ENCODE peak calls at places on chromosomes 7 and 10, in five cellular contexts. C, J, H, S and M are unnamed samples.

GRCh38 chr10:29353291-29353690 is 64.4 kb downstream of the LYZL1 start:
- DNase-seq in J (peak; percentile 13), C (no peak), S (no peak), H (no peak), M (no peak)

GRCh38 chr10:61140765-61141392 is 196.9 kb upstream of the RHOBTB1 start:
- DNase-seq in H (peak; percentile 32), J (peak; percentile 77), S (peak; percentile 50), C (peak; percentile 96), M (peak; percentile 69)

GRCh38 chr7:11193131-11193867 is 219.6 kb downstream of the PHF14 start:
- DNase-seq in S (no peak), J (no peak), C (peak; percentile 60), H (no peak), M (no peak)

GRCh38 chr10:59907918-59908807 is 1.8 kb upstream of the CCDC6 start:
- DNase-seq in C (peak; percentile 92), J (peak; percentile 85), H (peak; percentile 67), S (peak; percentile 25), M (peak; percentile 65)

GRCh38 chr10:35545878-35546631 is 59.1 kb upstream of the GJD4 start:
- DNase-seq in C (peak; percentile 81), J (peak; percentile 73), H (no peak), S (no peak), M (peak; percentile 14)

GRCh38 chr10:51266496-51266895 is 192.2 kb downstream of the PRKG1 start:
- DNase-seq in C (no peak), J (no peak), S (no peak), H (no peak), M (no peak)

GRCh38 chr10:15789793-15790525 is 70.2 kb upstream of the ITGA8 start:
- DNase-seq in C (no peak), S (no peak), J (peak; percentile 95), H (no peak), M (no peak)

GRCh38 chr10:110221044-110221720 is 13.8 kb downstream of the MXI1 start:
- DNase-seq in H (no peak), C (no peak), S (no peak), J (no peak), M (no peak)

GRCh38 chr10:58952747-58953466 is 223.5 kb upstream of the PHYHIPL start:
- DNase-seq in H (peak; percentile 43), C (peak; percentile 78), S (peak; percentile 46), J (peak; percentile 42), M (peak; percentile 52)

GRCh38 chr10:102988404-102989314 is 70.6 kb downstream of the CNNM2 start:
- DNase-seq in C (peak; percentile 85), H (peak; percentile 52), J (peak; percentile 94), S (peak; percentile 43), M (peak; percentile 86)

GRCh38 chr10:71767420-71768035 is 5.8 kb downstream of the VSIR start:
- DNase-seq in H (no peak), J (no peak), S (no peak), C (peak; percentile 58), M (peak; percentile 32)

GRCh38 chr7:116570306-116570705 is 45.5 kb downstream of the CAV1 start:
- DNase-seq in S (no peak), C (no peak), H (no peak), J (no peak), M (no peak)

GRCh38 chr10:65556006-65556405 is 1369.8 kb upstream of the LRRTM3 start:
- DNase-seq in C (peak; percentile 54), H (no peak), J (no peak), S (no peak), M (no peak)

GRCh38 chr7:24024689-24025088 is 259.3 kb upstream of the NPY start:
- DNase-seq in S (no peak), C (no peak), H (no peak), J (no peak), M (no peak)

GRCh38 chr10:95758351-95759025 is 2.5 kb downstream of the ENTPD1 start:
- DNase-seq in H (peak; percentile 8), S (no peak), C (no peak), J (peak; percentile 6), M (no peak)

GRCh38 chr7:140540142-140540777 is 61.0 kb upstream of the MKRN1 start:
- DNase-seq in H (no peak), S (no peak), J (no peak), C (no peak), M (no peak)

GRCh38 chr7:143382791-143383641 is 1.9 kb downstream of the ZYX start:
- DNase-seq in S (no peak), H (no peak), J (no peak), C (no peak), M (no peak)

GRCh38 chr7:5634107-5634950 is 147.1 kb downstream of the RNF216 start:
- DNase-seq in H (no peak), J (peak; percentile 94), C (no peak), S (no peak), M (no peak)

GRCh38 chr10:85927952-85928677 is 438.5 kb downstream of the GRID1 start:
- DNase-seq in H (no peak), S (no peak), J (no peak), C (no peak), M (no peak)

GRCh38 chr7:129872054-129872453 is 80.7 kb downstream of the UBE2H start:
- DNase-seq in J (peak; percentile 18), C (peak; percentile 73), S (no peak), H (no peak), M (no peak)

GRCh38 chr10:18414061-18414460 is 237.3 kb downstream of the NSUN6 start:
- DNase-seq in H (no peak), J (peak; percentile 59), S (no peak), C (no peak), M (no peak)

GRCh38 chr7:132394283-132395003 is 181.8 kb downstream of the PLXNA4 start:
- DNase-seq in H (no peak), J (no peak), S (peak; percentile 36), C (peak; percentile 29), M (peak; percentile 26)

GRCh38 chr10:82757907-82758306 is 882.9 kb downstream of the NRG3 start:
- DNase-seq in H (no peak), S (no peak), J (no peak), C (no peak), M (no peak)

GRCh38 chr10:48900296-48900695 is 39.3 kb downstream of the LRRC18 start:
- DNase-seq in C (no peak), H (no peak), J (no peak), S (no peak), M (no peak)

GRCh38 chr10:68154211-68154497 is 44.9 kb downstream of the MYPN start:
- DNase-seq in H (no peak), S (no peak), J (peak; percentile 85), C (no peak), M (no peak)

GRCh38 chr7:107982918-107983389 is 20.0 kb downstream of the LAMB1 start:
- DNase-seq in C (peak; percentile 52), H (no peak), S (no peak), J (peak; percentile 57), M (peak; percentile 25)

GRCh38 chr10:35728341-35728740 is 86.2 kb upstream of the FZD8 start:
- DNase-seq in J (peak; percentile 48), S (no peak), C (no peak), H (no peak), M (no peak)

GRCh38 chr10:128861018-128861565 is 605.9 kb upstream of the MGMT start:
- DNase-seq in J (no peak), C (no peak), S (no peak), H (no peak), M (no peak)

GRCh38 chr10:102508506-102508905 is 4.7 kb downstream of the SUFU start:
- DNase-seq in S (no peak), C (no peak), J (no peak), H (no peak), M (no peak)

GRCh38 chr7:130943336-130943901 is 209.4 kb upstream of the KLF14 start:
- DNase-seq in J (peak; percentile 97), S (no peak), H (no peak), C (peak; percentile 69), M (peak; percentile 77)

GRCh38 chr7:27030393-27031001 is 65.3 kb downstream of the HOXA1 start:
- DNase-seq in H (no peak), J (no peak), S (no peak), C (no peak), M (no peak)

DNA sequence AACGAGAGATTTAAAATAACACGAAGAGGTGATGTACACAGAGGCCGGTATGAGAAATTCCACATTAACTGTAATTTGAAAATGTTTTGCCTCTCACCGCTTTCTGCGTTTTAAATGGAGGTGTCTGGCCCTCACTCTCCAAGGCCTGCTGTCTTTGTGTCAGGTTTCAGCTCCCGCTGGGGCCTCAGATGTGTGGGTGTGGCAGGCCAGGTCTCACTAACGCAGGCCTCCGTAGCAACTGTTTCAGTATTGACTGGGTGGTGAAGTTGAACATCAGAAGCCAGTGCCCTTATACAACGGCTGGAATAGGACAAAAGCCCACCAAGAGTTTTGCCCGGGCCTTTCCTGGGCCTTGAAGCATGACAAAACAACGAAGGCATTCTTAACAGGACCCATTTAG is 303.1 kb downstream of the ADARB2 start:
- DNase-seq in S (no peak), J (no peak), H (no peak), C (no peak), M (no peak)
- H3K4me2 ChIP-seq in S (no peak overlapping the region), J (no peak overlapping the region), H (no peak overlapping the region), C (no peak overlapping the region), M (no peak overlapping the region)

GRCh38 chr10:21498416-21498815 is 27.1 kb downstream of the SKIDA1 start:
- DNase-seq in J (no peak), H (no peak), C (no peak), S (no peak), M (no peak)
- H3K4me2 ChIP-seq in J (no peak overlapping the region), H (no peak overlapping the region), C (no peak overlapping the region), S (no peak overlapping the region), M (no peak overlapping the region)

GRCh38 chr7:40815512-40815911 is 680.7 kb downstream of the SUGCT start:
- DNase-seq in C (peak; percentile 25), J (peak; percentile 81), S (no peak), H (no peak), M (no peak)

GRCh38 chr7:40811666-40812065 is 676.9 kb downstream of the SUGCT start:
- DNase-seq in H (no peak), S (no peak), J (no peak), C (no peak), M (no peak)

GRCh38 chr7:40810274-40810673 is 675.5 kb downstream of the SUGCT start:
- DNase-seq in C (no peak), S (no peak), H (no peak), J (no peak), M (no peak)

GRCh38 chr7:40815022-40815421 is 680.2 kb downstream of the SUGCT start:
- DNase-seq in H (no peak), S (no peak), C (no peak), J (no peak), M (no peak)
- H3K4me2 ChIP-seq in H (no peak overlapping the region), S (no peak overlapping the region), C (no peak overlapping the region), J (no peak overlapping the region), M (no peak overlapping the region)

GRCh38 chr7:41627921-41628320 is 75.0 kb downstream of the INHBA start:
- DNase-seq in C (no peak), H (no peak), J (no peak), S (no peak), M (no peak)
- H3K4me2 ChIP-seq in C (no peak overlapping the region), H (no peak overlapping the region), J (no peak overlapping the region), S (no peak overlapping the region), M (no peak overlapping the region)